ENCODE peak calls at places on chromosomes 3 and 15, in five cellular contexts. One of them, this sample, is unnamed.

GRCh38 chr3:57872606-57873005 is 116.5 kb downstream of the SLMAP start:
- DNase-seq in epithelial cell of esophagus: no peak
- DNase-seq in posterior cingulate gyrus: no peak
- DNase-seq in stimulated activated CD8-positive, alpha-beta memory T cell treated with anti-CD3 and anti-CD28 coated beads, Interleukin-15, amount 100 ng/mL, for 1 hour: no peak
- DNase-seq in left cardiac atrium: no peak
- DNase-seq in this sample: no peak

GRCh38 chr3:46495901-46496456 is 1.8 kb upstream of the RTP3 start:
- DNase-seq in epithelial cell of esophagus: peak; percentile 56
- DNase-seq in posterior cingulate gyrus: no peak
- DNase-seq in stimulated activated CD8-positive, alpha-beta memory T cell treated with anti-CD3 and anti-CD28 coated beads, Interleukin-15, amount 100 ng/mL, for 1 hour: no peak
- DNase-seq in left cardiac atrium: no peak
- DNase-seq in this sample: no peak

GRCh38 chr15:31360158-31360561 is 33.5 kb downstream of the KLF13 start:
- DNase-seq in epithelial cell of esophagus: no peak
- DNase-seq in posterior cingulate gyrus: no peak
- DNase-seq in stimulated activated CD8-positive, alpha-beta memory T cell treated with anti-CD3 and anti-CD28 coated beads, Interleukin-15, amount 100 ng/mL, for 1 hour: no peak
- DNase-seq in left cardiac atrium: no peak
- DNase-seq in this sample: no peak

GRCh38 chr3:160278210-160278609 is 53.0 kb downstream of the C3orf80 start:
- DNase-seq in epithelial cell of esophagus: no peak
- DNase-seq in posterior cingulate gyrus: no peak
- DNase-seq in stimulated activated CD8-positive, alpha-beta memory T cell treated with anti-CD3 and anti-CD28 coated beads, Interleukin-15, amount 100 ng/mL, for 1 hour: no peak
- DNase-seq in left cardiac atrium: no peak
- DNase-seq in this sample: no peak

GRCh38 chr3:177191108-177191779 is 6.0 kb downstream of the TBL1XR1 start:
- DNase-seq in epithelial cell of esophagus: no peak
- DNase-seq in posterior cingulate gyrus: no peak
- DNase-seq in stimulated activated CD8-positive, alpha-beta memory T cell treated with anti-CD3 and anti-CD28 coated beads, Interleukin-15, amount 100 ng/mL, for 1 hour: no peak
- DNase-seq in left cardiac atrium: no peak
- DNase-seq in this sample: no peak

GRCh38 chr3:27589795-27590194 is 105.6 kb upstream of the SLC4A7 start:
- DNase-seq in epithelial cell of esophagus: peak; percentile 29
- DNase-seq in posterior cingulate gyrus: no peak
- DNase-seq in stimulated activated CD8-positive, alpha-beta memory T cell treated with anti-CD3 and anti-CD28 coated beads, Interleukin-15, amount 100 ng/mL, for 1 hour: no peak
- DNase-seq in left cardiac atrium: no peak
- DNase-seq in this sample: no peak

GRCh38 chr15:95468820-95469219 is 861.7 kb upstream of the NR2F2 start:
- DNase-seq in epithelial cell of esophagus: no peak
- DNase-seq in posterior cingulate gyrus: no peak
- DNase-seq in stimulated activated CD8-positive, alpha-beta memory T cell treated with anti-CD3 and anti-CD28 coated beads, Interleukin-15, amount 100 ng/mL, for 1 hour: no peak
- DNase-seq in left cardiac atrium: no peak
- DNase-seq in this sample: no peak

GRCh38 chr15:40369971-40370370 is 12.0 kb downstream of the DISP2 start:
- DNase-seq in epithelial cell of esophagus: no peak
- DNase-seq in posterior cingulate gyrus: no peak
- DNase-seq in stimulated activated CD8-positive, alpha-beta memory T cell treated with anti-CD3 and anti-CD28 coated beads, Interleukin-15, amount 100 ng/mL, for 1 hour: no peak
- DNase-seq in left cardiac atrium: no peak
- DNase-seq in this sample: no peak

GRCh38 chr15:49082960-49083359 is 36.7 kb upstream of the SECISBP2L start:
- DNase-seq in epithelial cell of esophagus: no peak
- DNase-seq in posterior cingulate gyrus: no peak
- DNase-seq in stimulated activated CD8-positive, alpha-beta memory T cell treated with anti-CD3 and anti-CD28 coated beads, Interleukin-15, amount 100 ng/mL, for 1 hour: no peak
- DNase-seq in left cardiac atrium: no peak
- DNase-seq in this sample: no peak

GRCh38 chr3:122324871-122325323 is at the start of gene CSTA:
- DNase-seq in epithelial cell of esophagus: peak; percentile 98
- DNase-seq in posterior cingulate gyrus: no peak
- DNase-seq in stimulated activated CD8-positive, alpha-beta memory T cell treated with anti-CD3 and anti-CD28 coated beads, Interleukin-15, amount 100 ng/mL, for 1 hour: no peak
- DNase-seq in left cardiac atrium: no peak
- DNase-seq in this sample: no peak

GRCh38 chr15:60077581-60078359 is 73.7 kb downstream of the FOXB1 start:
- DNase-seq in epithelial cell of esophagus: no peak
- DNase-seq in posterior cingulate gyrus: no peak
- DNase-seq in stimulated activated CD8-positive, alpha-beta memory T cell treated with anti-CD3 and anti-CD28 coated beads, Interleukin-15, amount 100 ng/mL, for 1 hour: no peak
- DNase-seq in left cardiac atrium: no peak
- DNase-seq in this sample: no peak

GRCh38 chr3:46453526-46454208 is 11.0 kb downstream of the LTF start:
- DNase-seq in epithelial cell of esophagus: no peak
- DNase-seq in posterior cingulate gyrus: no peak
- DNase-seq in stimulated activated CD8-positive, alpha-beta memory T cell treated with anti-CD3 and anti-CD28 coated beads, Interleukin-15, amount 100 ng/mL, for 1 hour: no peak
- DNase-seq in left cardiac atrium: no peak
- DNase-seq in this sample: no peak

GRCh38 chr3:140206196-140207040 is 271.4 kb downstream of the CLSTN2 start:
- DNase-seq in epithelial cell of esophagus: peak; percentile 51
- DNase-seq in posterior cingulate gyrus: no peak
- DNase-seq in stimulated activated CD8-positive, alpha-beta memory T cell treated with anti-CD3 and anti-CD28 coated beads, Interleukin-15, amount 100 ng/mL, for 1 hour: no peak
- DNase-seq in left cardiac atrium: no peak
- DNase-seq in this sample: peak; percentile 49

GRCh38 chr3:11258958-11259357 is 13.2 kb upstream of the ATG7 start:
- DNase-seq in epithelial cell of esophagus: no peak
- DNase-seq in posterior cingulate gyrus: no peak
- DNase-seq in stimulated activated CD8-positive, alpha-beta memory T cell treated with anti-CD3 and anti-CD28 coated beads, Interleukin-15, amount 100 ng/mL, for 1 hour: no peak
- DNase-seq in left cardiac atrium: no peak
- DNase-seq in this sample: no peak

GRCh38 chr15:35289029-35289617 is 204.0 kb upstream of the NANOGP8 start:
- DNase-seq in epithelial cell of esophagus: peak; percentile 72
- DNase-seq in posterior cingulate gyrus: no peak
- DNase-seq in stimulated activated CD8-positive, alpha-beta memory T cell treated with anti-CD3 and anti-CD28 coated beads, Interleukin-15, amount 100 ng/mL, for 1 hour: no peak
- DNase-seq in left cardiac atrium: no peak
- DNase-seq in this sample: peak; percentile 70

GRCh38 chr3:31462050-31462569 is 70.6 kb upstream of the STT3B start:
- DNase-seq in epithelial cell of esophagus: peak; percentile 21
- DNase-seq in posterior cingulate gyrus: no peak
- DNase-seq in stimulated activated CD8-positive, alpha-beta memory T cell treated with anti-CD3 and anti-CD28 coated beads, Interleukin-15, amount 100 ng/mL, for 1 hour: no peak
- DNase-seq in left cardiac atrium: no peak
- DNase-seq in this sample: peak; percentile 26

GRCh38 chr3:4540267-4540666 is 47.1 kb downstream of the ITPR1 start:
- DNase-seq in epithelial cell of esophagus: no peak
- DNase-seq in posterior cingulate gyrus: no peak
- DNase-seq in stimulated activated CD8-positive, alpha-beta memory T cell treated with anti-CD3 and anti-CD28 coated beads, Interleukin-15, amount 100 ng/mL, for 1 hour: no peak
- DNase-seq in left cardiac atrium: no peak
- DNase-seq in this sample: no peak

GRCh38 chr15:78243491-78243941 is 9.2 kb upstream of the ACSBG1 start:
- DNase-seq in epithelial cell of esophagus: peak; percentile 55
- DNase-seq in posterior cingulate gyrus: peak; percentile 33
- DNase-seq in stimulated activated CD8-positive, alpha-beta memory T cell treated with anti-CD3 and anti-CD28 coated beads, Interleukin-15, amount 100 ng/mL, for 1 hour: no peak
- DNase-seq in left cardiac atrium: peak; percentile 64
- DNase-seq in this sample: peak; percentile 66

GRCh38 chr3:129623447-129624118 is 17.1 kb upstream of the PLXND1 start:
- DNase-seq in epithelial cell of esophagus: no peak
- DNase-seq in posterior cingulate gyrus: no peak
- DNase-seq in stimulated activated CD8-positive, alpha-beta memory T cell treated with anti-CD3 and anti-CD28 coated beads, Interleukin-15, amount 100 ng/mL, for 1 hour: no peak
- DNase-seq in left cardiac atrium: peak; percentile 89
- DNase-seq in this sample: peak; percentile 28

This sample was measured in renal cortical epithelial cell.